ENCODE peak calls at places on chromosomes 2 and 18, in five cellular contexts. S is adrenal gland, N is breast epithelium, K is psoas muscle, H is stomach. Z is an unnamed sample. For H3K4me1, the result is how much of the 10 kb centered on the place peaks cover.

GRCh38 chr18:24014062-24014985 is at the start of gene TTC39C:
- DNase-seq in S (peak), N (peak), K (peak), H (peak), Z (peak)

GRCh38 chr2:185374878-185375277 is 363.7 kb upstream of the FSIP2 start:
- DNase-seq in S (no peak), N (no peak), K (no peak), H (no peak), Z (no peak)

GRCh38 chr2:135144343-135144742 is 92.3 kb downstream of the RAB3GAP1 start:
- DNase-seq in S (no peak), N (no peak), K (no peak), H (no peak), Z (peak)

GRCh38 chr2:36911012-36911411 is 55.3 kb downstream of the STRN start:
- DNase-seq in S (no peak), N (no peak), K (no peak), H (no peak), Z (no peak)

GRCh38 chr2:176130153-176130916 is 830 bp downstream of the HOXD8 start:
- DNase-seq in S (peak), N (no peak), K (peak), H (no peak), Z (no peak)

GRCh38 chr2:121634354-121635307 is 14.6 kb downstream of the CLASP1 start:
- DNase-seq in S (no peak), N (no peak), K (no peak), H (no peak), Z (peak)

GRCh38 chr2:172991036-172991435 is 84.6 kb upstream of the MAP3K20 start:
- DNase-seq in S (no peak), N (no peak), K (no peak), H (no peak), Z (no peak)

GRCh38 chr2:163682695-163683094 is 53.1 kb downstream of the FIGN start:
- DNase-seq in S (no peak), N (no peak), K (no peak), H (no peak), Z (peak)

GRCh38 chr2:179272406-179273192 is 8.0 kb upstream of the SESTD1 start:
- DNase-seq in S (no peak), N (no peak), K (no peak), H (no peak), Z (no peak)

GRCh38 chr18:69969491-69969890 is 21.8 kb upstream of the CD226 start:
- DNase-seq in S (no peak), N (no peak), K (no peak), H (no peak), Z (no peak)

GRCh38 chr2:215833531-215834162 is 179.7 kb downstream of the MREG start:
- DNase-seq in S (no peak), N (no peak), K (no peak), H (no peak), Z (peak)

GRCh38 chr2:24304098-24304497 is 56.2 kb downstream of the ITSN2 start:
- DNase-seq in S (peak), N (peak), K (peak), H (no peak), Z (peak)

GRCh38 chr2:59032469-59032868 is 791.3 kb upstream of the FANCL start:
- DNase-seq in S (no peak), N (no peak), K (no peak), H (no peak), Z (no peak)

DNA sequence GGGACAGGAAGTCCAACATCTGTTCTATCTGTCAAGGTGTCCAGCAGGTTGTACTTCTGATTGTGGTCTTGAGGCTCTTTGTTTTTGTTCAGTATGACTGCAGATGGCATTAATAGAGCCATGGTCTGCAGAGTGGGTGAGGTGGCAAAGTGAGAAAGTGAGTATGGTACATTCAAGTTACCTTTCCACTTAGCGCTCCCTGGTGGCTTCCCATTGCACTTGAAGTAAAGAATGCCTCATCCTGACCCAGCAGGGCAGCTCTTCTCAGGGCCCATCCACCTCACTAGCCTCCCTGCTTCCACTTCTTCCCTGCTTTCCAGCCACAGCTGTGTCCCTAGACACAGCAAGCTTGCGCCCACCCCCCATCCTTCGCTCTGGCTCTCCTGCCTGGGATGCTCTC is 148.0 kb upstream of the ALPP start:
- DNase-seq in S (no peak), N (no peak), K (no peak), H (peak), Z (no peak)
- TF ChIP-seq CTCF in S (no peak), N (no peak), K (no peak), H (no peak), Z (peak)

DNA sequence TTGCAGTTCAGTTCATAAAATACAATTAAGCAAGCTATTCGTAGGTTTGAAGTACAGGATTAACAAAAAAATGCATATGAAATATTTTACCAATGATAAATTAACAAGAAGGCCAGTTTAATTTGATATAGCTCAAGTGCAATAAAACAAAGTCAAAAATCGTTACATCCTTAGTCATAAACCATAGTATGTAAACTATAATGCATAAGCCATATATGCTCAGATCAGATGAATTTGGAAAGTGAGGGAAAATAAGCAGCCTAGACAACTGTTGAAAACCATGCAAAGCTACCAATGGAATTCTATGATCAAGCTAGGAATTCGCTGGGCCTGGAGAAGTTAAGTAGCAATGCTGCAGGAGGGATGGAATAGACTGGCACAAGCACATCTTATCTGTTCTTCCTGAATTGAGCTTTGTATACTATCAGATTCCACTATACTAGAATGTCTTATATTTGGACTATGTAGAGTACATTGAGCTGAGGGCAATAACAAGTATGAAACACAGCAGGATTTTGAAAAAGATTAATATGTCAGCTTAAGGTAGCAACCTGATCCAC is 682.0 kb downstream of the IRS1 start:
- DNase-seq in S (no peak), N (no peak), K (no peak), H (no peak), Z (peak)
- H3K4me1 ChIP-seq in S (under half), N (under half), K (under half), H (under half), Z (under half)

GRCh38 chr18:44579028-44579692 is 101.5 kb upstream of the SETBP1 start:
- DNase-seq in S (no peak), N (no peak), K (no peak), H (no peak), Z (no peak)

GRCh38 chr18:44582432-44582831 is 98.3 kb upstream of the SETBP1 start:
- DNase-seq in S (no peak), N (no peak), K (no peak), H (no peak), Z (no peak)

GRCh38 chr18:44584900-44585299 is 95.8 kb upstream of the SETBP1 start:
- DNase-seq in S (no peak), N (no peak), K (no peak), H (no peak), Z (no peak)

GRCh38 chr18:44580159-44580558 is 100.5 kb upstream of the SETBP1 start:
- DNase-seq in S (no peak), N (no peak), K (no peak), H (no peak), Z (no peak)

DNA sequence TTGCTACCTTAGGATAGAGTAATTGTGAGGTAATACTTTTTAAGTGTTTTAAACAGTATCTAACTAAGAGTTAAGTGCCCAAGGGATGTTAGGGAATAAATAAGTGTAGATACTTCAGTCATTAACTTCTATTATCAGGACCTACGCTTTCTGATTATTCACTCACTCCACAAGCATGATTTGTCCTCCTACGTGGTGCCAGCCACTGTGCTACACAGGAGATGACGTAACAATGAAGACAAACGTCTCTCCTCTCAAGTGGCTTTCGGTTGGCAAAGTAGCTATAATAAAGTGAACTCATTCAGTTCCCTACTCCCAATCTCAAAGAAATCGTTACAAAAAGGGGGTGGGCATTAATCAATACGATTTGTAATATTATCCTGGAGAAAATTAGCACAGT is 100.9 kb upstream of the SETBP1 start:
- DNase-seq in S (no peak), N (no peak), K (no peak), H (no peak), Z (no peak)
- H3K27ac ChIP-seq in S (no peak), N (no peak), K (no peak), H (no peak), Z (no peak)

DNA sequence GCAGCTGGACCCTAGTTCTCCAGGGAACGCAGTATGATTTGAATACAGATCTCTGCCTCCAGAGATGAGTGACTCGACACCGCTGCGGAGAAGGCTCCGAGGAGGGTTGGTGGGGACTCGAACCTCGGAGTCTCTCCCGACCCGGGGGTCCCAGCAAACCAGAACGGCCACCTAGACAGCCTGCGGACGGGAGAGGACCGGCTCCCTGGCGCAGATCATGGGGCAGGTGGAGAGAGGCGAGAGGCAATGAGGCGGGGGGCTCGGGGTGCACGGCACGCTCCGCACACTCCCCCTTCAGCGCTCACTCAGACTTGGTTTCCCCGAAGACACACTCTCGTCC is 12.6 kb downstream of the DYSF start:
- DNase-seq in S (no peak), N (no peak), K (no peak), H (no peak), Z (no peak)
- TF ChIP-seq CTCF in S (no peak), N (no peak), K (no peak), H (no peak), Z (no peak)

GRCh38 chr2:233161730-233162129 is 89.7 kb upstream of the ATG16L1 start:
- DNase-seq in S (no peak), N (no peak), K (no peak), H (no peak), Z (no peak)
- H3K4me1 ChIP-seq in S (under half), N (under half), K (under half), H (under half), Z (under half)

GRCh38 chr2:72035518-72036172 is 112.0 kb downstream of the CYP26B1 start:
- DNase-seq in S (peak), N (no peak), K (no peak), H (no peak), Z (no peak)
- H3K27ac ChIP-seq in S (no peak), N (no peak), K (no peak), H (no peak), Z (no peak)

GRCh38 chr2:109498906-109499305 is 114.9 kb downstream of the SEPTIN10 start:
- DNase-seq in S (no peak), N (no peak), K (no peak), H (no peak), Z (no peak)
- TF ChIP-seq CTCF in S (no peak), N (no peak), K (no peak), H (no peak), Z (no peak)

GRCh38 chr2:240225660-240226475 is 85.4 kb upstream of the OTOS start:
- DNase-seq in S (no peak), N (peak), K (no peak), H (peak), Z (no peak)
- H3K4me1 ChIP-seq in S (under half), N (under half), K (under half), H (under half), Z (under half)